ENCODE peak calls at places on chromosome 15, in four cellular contexts. G is esophagus squamous epithelium, W is spleen, V is body of pancreas. Q is an unnamed sample.

GRCh38 chr15:49101536-49101935 is 53.9 kb downstream of the COPS2 start:
- DNase-seq in G (no peak), W (no peak), V (no peak), Q (no peak)

GRCh38 chr15:57391537-57391936 is 15.2 kb downstream of the CGNL1 start:
- DNase-seq in G (no peak), W (no peak), V (no peak), Q (no peak)

GRCh38 chr15:68820205-68820588 is 498 bp downstream of the ANP32A start:
- DNase-seq in G (no peak), W (peak), V (peak), Q (no peak)

GRCh38 chr15:77869021-77869895 is 208.3 kb downstream of the TBC1D2B start:
- DNase-seq in G (no peak), W (peak), V (peak), Q (no peak)

GRCh38 chr15:30042556-30042955 is 40.2 kb upstream of the GOLGA8J start:
- DNase-seq in G (no peak), W (no peak), V (no peak), Q (no peak)

GRCh38 chr15:86155551-86155950 is 75.9 kb downstream of the AGBL1 start:
- DNase-seq in G (no peak), W (no peak), V (no peak), Q (no peak)

GRCh38 chr15:27535445-27536129 is 563.5 kb downstream of the OCA2 start:
- DNase-seq in G (no peak), W (no peak), V (no peak), Q (no peak)

GRCh38 chr15:75924576-75924975 is 20.9 kb downstream of the FBXO22 start:
- DNase-seq in G (no peak), W (no peak), V (no peak), Q (no peak)

GRCh38 chr15:58407366-58407765 is 24.4 kb upstream of the LIPC start:
- DNase-seq in G (no peak), W (no peak), V (no peak), Q (no peak)

GRCh38 chr15:66841953-66842681 is 140.1 kb downstream of the SMAD6 start:
- DNase-seq in G (peak), W (peak), V (peak), Q (no peak)

GRCh38 chr15:73691398-73691797 is 7.2 kb downstream of the CD276 start:
- DNase-seq in G (no peak), W (peak), V (peak), Q (no peak)

GRCh38 chr15:31470756-31471155 is 144.1 kb downstream of the KLF13 start:
- DNase-seq in G (no peak), W (no peak), V (no peak), Q (peak)

GRCh38 chr15:87582169-87582568 is 674.4 kb downstream of the NTRK3 start:
- DNase-seq in G (no peak), W (no peak), V (no peak), Q (no peak)

GRCh38 chr15:52067545-52067926 is 45.0 kb downstream of the BCL2L10 start:
- DNase-seq in G (no peak), W (no peak), V (no peak), Q (no peak)

GRCh38 chr15:79028411-79028964 is 62.1 kb downstream of the RASGRF1 start:
- DNase-seq in G (no peak), W (no peak), V (peak), Q (no peak)

GRCh38 chr15:37136666-37137065 is 36.3 kb upstream of the MEIS2 start:
- DNase-seq in G (no peak), W (no peak), V (no peak), Q (no peak)

GRCh38 chr15:87863152-87863551 is 393.4 kb downstream of the NTRK3 start:
- DNase-seq in G (no peak), W (no peak), V (no peak), Q (no peak)

GRCh38 chr15:75138016-75138999 is 63.4 kb upstream of the C15orf39 start:
- DNase-seq in G (no peak), W (no peak), V (no peak), Q (no peak)

GRCh38 chr15:52078876-52079700 is 33.5 kb downstream of the BCL2L10 start:
- DNase-seq in G (no peak), W (peak), V (peak), Q (no peak)

GRCh38 chr15:58052334-58052733 is 13.2 kb downstream of the ALDH1A2 start:
- DNase-seq in G (no peak), W (no peak), V (no peak), Q (no peak)

GRCh38 chr15:101051291-101052030 is 132.3 kb downstream of the LRRK1 start:
- DNase-seq in G (no peak), W (peak), V (no peak), Q (peak)

GRCh38 chr15:74884428-74885223 is 5.2 kb upstream of the MPI start:
- DNase-seq in G (no peak), W (no peak), V (no peak), Q (no peak)

GRCh38 chr15:43067717-43068461 is 37.9 kb downstream of the UBR1 start:
- DNase-seq in G (no peak), W (no peak), V (no peak), Q (no peak)

GRCh38 chr15:67040277-67040676 is 25.1 kb upstream of the SMAD3 start:
- DNase-seq in G (no peak), W (no peak), V (no peak), Q (no peak)

GRCh38 chr15:42138411-42138810 is 18.0 kb downstream of the PLA2G4F start:
- DNase-seq in G (no peak), W (peak), V (no peak), Q (no peak)

GRCh38 chr15:28920781-28921331 is 35.1 kb downstream of the APBA2 start:
- DNase-seq in G (no peak), W (peak), V (no peak), Q (no peak)

GRCh38 chr15:33148129-33148850 is 46.2 kb downstream of the FMN1 start:
- DNase-seq in G (no peak), W (no peak), V (no peak), Q (no peak)

GRCh38 chr15:74950078-74951000 is 6.2 kb downstream of the RPP25 start:
- DNase-seq in G (no peak), W (peak), V (peak), Q (no peak)

GRCh38 chr15:63763476-63764123 is 70.1 kb downstream of the HERC1 start:
- DNase-seq in G (no peak), W (no peak), V (no peak), Q (no peak)

GRCh38 chr15:42800731-42801474 is 64.0 kb upstream of the CDAN1 start:
- DNase-seq in G (no peak), W (no peak), V (peak), Q (no peak)

GRCh38 chr15:69784808-69785550 is 312.7 kb downstream of the TLE3 start:
- DNase-seq in G (no peak), W (peak), V (no peak), Q (peak)

GRCh38 chr15:35992791-35993190 is 446.8 kb upstream of the DPH6 start:
- DNase-seq in G (no peak), W (no peak), V (no peak), Q (no peak)

GRCh38 chr15:89374116-89375004 is 39.7 kb upstream of the POLG start:
- DNase-seq in G (no peak), W (no peak), V (no peak), Q (no peak)

GRCh38 chr15:25572201-25572600 is 133.4 kb upstream of the UBE3A start:
- DNase-seq in G (no peak), W (no peak), V (no peak), Q (no peak)

GRCh38 chr15:79957741-79958140 is 13.3 kb downstream of the BCL2A1 start:
- DNase-seq in G (no peak), W (no peak), V (no peak), Q (no peak)

GRCh38 chr15:78907577-78907976 is 34.9 kb downstream of the MORF4L1 start:
- DNase-seq in G (no peak), W (no peak), V (no peak), Q (no peak)

GRCh38 chr15:66611257-66612053 is 45.7 kb upstream of the LCTL start:
- DNase-seq in G (no peak), W (peak), V (peak), Q (no peak)

DNA sequence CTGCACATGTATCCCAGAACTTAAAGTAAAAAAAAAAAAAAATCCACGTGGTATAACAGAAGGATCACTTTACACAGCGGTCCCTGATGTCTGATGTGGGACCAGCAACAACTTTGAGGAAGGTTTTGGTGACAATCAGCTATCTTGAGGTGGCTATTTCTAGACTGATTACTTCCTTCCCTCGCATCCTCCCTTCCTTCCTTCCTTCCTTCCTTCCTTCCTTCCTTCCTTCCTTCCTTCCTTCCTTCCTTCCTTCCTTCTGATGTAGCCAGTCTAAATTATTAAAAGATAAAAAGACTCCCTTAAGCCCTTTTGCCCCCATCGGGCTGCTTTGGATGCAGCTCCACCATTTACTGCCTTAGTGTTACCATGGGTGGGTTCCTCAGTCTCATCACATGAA is 14.9 kb downstream of the SORD start:
- DNase-seq in G (no peak), W (no peak), V (no peak), Q (no peak)
- TF ChIP-seq POLR2A in G (no peak), W (no peak), V (no peak), Q (no peak)

GRCh38 chr15:40974921-40975320 is 21.6 kb downstream of the CHAC1 start:
- DNase-seq in G (no peak), W (no peak), V (no peak), Q (no peak)
- TF ChIP-seq CTCF in G (no peak), W (no peak), V (no peak), Q (no peak)

DNA sequence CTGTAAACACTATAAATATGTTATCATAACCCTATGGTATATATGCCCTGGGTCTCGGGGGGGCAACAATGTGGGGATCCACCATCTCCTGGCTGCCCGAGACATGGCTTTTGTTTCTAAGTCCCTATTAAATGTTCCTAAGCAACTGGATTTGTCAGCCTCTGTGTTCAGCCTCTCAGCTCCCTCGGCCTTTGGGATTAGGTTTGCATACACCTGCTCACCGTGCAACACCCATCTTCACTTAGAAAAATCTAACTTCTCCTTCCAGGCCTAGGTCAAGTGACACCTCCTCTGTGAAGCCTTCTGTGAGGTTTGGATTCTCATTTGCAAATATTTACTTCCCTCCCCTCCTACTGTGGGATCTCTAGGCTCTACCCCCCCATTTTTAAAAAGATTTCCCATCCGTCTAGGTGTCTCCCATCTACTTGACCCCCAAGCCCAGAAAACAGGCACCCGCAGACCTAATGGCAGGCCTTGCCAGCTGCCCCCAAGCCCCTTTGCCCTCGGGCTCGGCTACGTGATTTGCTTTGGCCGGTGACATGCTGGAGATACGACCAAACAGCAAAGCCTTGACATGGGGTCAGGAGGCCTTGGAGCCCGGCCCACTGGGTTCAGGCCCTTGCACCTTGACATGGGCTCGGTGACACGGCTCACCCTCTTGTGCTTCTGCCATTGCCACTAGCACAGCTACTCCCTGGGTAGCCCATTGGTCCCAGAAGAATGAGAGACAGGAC is 66.0 kb upstream of the BLM start:
- DNase-seq in G (no peak), W (no peak), V (no peak), Q (no peak)
- H3K27ac ChIP-seq in G (no peak), W (peak), V (no peak), Q (no peak)

GRCh38 chr15:65132841-65133549 is 613 bp downstream of the PDCD7 start:
- DNase-seq in G (no peak), W (peak), V (peak), Q (no peak)
- TF ChIP-seq POLR2A in G (no peak), W (no peak), V (no peak), Q (no peak)

DNA sequence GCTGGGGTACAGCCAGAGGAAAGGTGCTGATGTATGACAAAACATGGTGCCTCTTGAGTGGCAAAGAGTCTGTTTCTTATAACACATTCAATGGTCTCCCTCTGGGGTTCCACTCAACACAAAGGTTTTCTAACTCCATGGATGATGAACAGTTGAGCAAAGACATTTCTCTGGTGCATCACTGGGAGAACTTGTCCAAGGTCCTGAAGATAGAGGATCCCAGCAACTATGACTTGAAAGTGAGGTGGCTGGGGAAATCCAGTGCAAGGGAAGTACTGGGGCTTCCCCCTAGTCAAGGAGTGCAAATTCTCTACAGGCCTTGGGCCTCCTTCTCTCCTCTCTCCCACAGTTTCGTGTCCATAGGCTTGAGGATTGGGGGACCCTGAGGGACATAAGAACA is 431.1 kb downstream of the WDR72 start:
- DNase-seq in G (no peak), W (no peak), V (no peak), Q (no peak)
- TF ChIP-seq CTCF in G (no peak), W (no peak), V (no peak), Q (no peak)

DNA sequence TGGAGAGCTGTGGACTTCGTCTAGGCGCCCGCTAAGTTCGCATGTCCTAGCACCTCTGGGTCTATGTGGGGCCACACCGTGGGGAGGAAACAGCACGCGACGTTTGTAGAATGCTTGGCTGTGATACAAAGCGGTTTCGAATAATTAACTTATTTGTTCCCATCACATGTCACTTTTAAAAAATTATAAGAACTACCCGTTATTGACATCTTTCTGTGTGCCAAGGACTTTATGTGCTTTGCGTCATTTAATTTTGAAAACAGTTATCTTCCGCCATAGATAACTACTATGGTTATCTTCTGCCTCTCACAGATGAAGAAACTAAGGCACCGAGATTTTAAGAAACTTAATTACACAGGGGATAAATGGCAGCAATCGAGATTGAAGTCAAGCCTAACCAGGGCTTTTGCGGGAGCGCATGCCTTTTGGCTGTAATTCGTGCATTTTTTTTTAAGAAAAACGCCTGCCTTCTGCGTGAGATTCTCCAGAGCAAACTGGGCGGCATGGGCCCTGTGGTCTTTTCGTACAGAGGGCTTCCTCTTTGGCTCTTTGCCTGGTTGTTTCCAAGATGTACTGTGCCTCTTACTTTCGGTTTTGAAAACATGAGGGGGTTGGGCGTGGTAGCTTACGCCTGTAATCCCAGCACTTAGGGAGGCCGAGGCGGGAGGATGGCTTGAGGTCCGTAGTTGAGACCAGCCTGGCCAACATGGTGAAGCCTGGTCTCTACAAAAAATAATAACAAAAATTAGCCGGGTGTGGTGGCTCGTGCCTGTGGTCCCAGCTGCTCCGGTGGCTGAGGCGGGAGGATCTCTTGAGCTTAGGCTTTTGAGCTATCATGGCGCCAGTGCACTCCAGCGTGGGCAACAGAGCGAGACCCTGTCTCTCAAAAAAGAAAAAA is 1.0 kb downstream of the B2M start:
- DNase-seq in G (no peak), W (peak), V (peak), Q (no peak)
- H3K27ac ChIP-seq in G (peak), W (peak), V (peak), Q (peak)

Q was measured in vagina.